ENCODE peak calls at places on chromosomes 16 and 17, in nine cellular contexts. O is brain microvascular endothelial cell, V is AG04450, K is right lobe of liver, B is psoas muscle, U is GM23338, X is cardiac muscle cell, Y is HCT116, A is endodermal cell. W is an unnamed sample.

GRCh38 chr17:67211742-67212141 is 33.3 kb downstream of the HELZ start:
- DNase-seq in K (no peak), X (peak; percentile 71), U (no peak), O (no peak), V (no peak), A (no peak), B (no peak), Y (no peak), W (peak; percentile 27)

GRCh38 chr16:23833504-23833903 is 2.3 kb upstream of the PRKCB start:
- DNase-seq in K (no peak), V (no peak), O (no peak), Y (no peak), X (no peak), B (no peak), A (no peak), U (no peak), W (no peak)

GRCh38 chr16:66355526-66355925 is 11.0 kb upstream of the CDH5 start:
- DNase-seq in U (no peak), Y (no peak), A (no peak), B (no peak), X (no peak), K (no peak), V (no peak), O (no peak), W (no peak)

GRCh38 chr17:76138234-76138895 is 2.7 kb downstream of the FOXJ1 start:
- DNase-seq in X (no peak), U (peak; percentile 71), K (no peak), B (peak; percentile 50), Y (no peak), A (peak; percentile 88), V (no peak), O (no peak), W (no peak)

GRCh38 chr16:2934450-2934849 is 22.7 kb downstream of the FLYWCH1 start:
- DNase-seq in Y (no peak), A (no peak), U (no peak), K (no peak), V (no peak), X (no peak), B (no peak), O (no peak), W (no peak)

GRCh38 chr17:59830007-59830630 is 62.6 kb downstream of the TUBD1 start:
- DNase-seq in K (no peak), O (peak; percentile 63), A (peak; percentile 58), V (no peak), B (peak; percentile 16), Y (no peak), X (peak; percentile 85), U (no peak), W (no peak)

GRCh38 chr17:73878923-73879322 is 234.7 kb upstream of the SDK2 start:
- DNase-seq in V (no peak), K (no peak), U (no peak), X (no peak), Y (no peak), B (no peak), O (no peak), A (no peak), W (no peak)

GRCh38 chr17:50660042-50660886 is 25.6 kb downstream of the ABCC3 start:
- DNase-seq in X (peak; percentile 58), U (no peak), K (peak; percentile 57), Y (no peak), A (peak; percentile 72), V (no peak), O (no peak), B (no peak), W (no peak)

GRCh38 chr17:1504866-1505265 is 11.5 kb downstream of the INPP5K start:
- DNase-seq in U (no peak), Y (no peak), B (no peak), K (no peak), O (no peak), V (no peak), A (no peak), X (no peak), W (no peak)

GRCh38 chr17:69060835-69061234 is at the start of gene ABCA9:
- DNase-seq in U (no peak), A (no peak), O (peak; percentile 82), K (no peak), V (no peak), B (no peak), X (peak; percentile 96), Y (no peak), W (no peak)

GRCh38 chr17:76710863-76711611 is at the start of gene MXRA7:
- DNase-seq in K (peak; percentile 65), Y (no peak), U (peak; percentile 80), B (peak; percentile 89), A (peak; percentile 94), O (no peak), X (peak; percentile 77), V (no peak), W (no peak)

GRCh38 chr17:67994827-67995567 is 1.3 kb downstream of the C17orf58 start:
- DNase-seq in V (no peak), X (peak; percentile 71), A (peak; percentile 53), B (no peak), U (no peak), Y (no peak), O (peak; percentile 82), K (peak; percentile 65), W (no peak)

GRCh38 chr17:82241183-82241925 is 12.5 kb downstream of the SLC16A3 start:
- DNase-seq in U (no peak), A (no peak), V (no peak), X (peak; percentile 74), B (peak; percentile 93), K (peak; percentile 90), Y (no peak), O (no peak), W (no peak)

GRCh38 chr17:18993876-18994275 is 10.7 kb downstream of the FAM83G start:
- DNase-seq in V (peak; percentile 34), A (no peak), O (peak; percentile 63), K (no peak), U (no peak), B (no peak), X (peak; percentile 48), Y (no peak), W (no peak)

GRCh38 chr16:74570412-74571301 is 36.3 kb downstream of the GLG1 start:
- DNase-seq in A (no peak), Y (no peak), O (no peak), V (no peak), X (no peak), U (no peak), B (no peak), K (peak; percentile 82), W (no peak)

GRCh38 chr16:74564451-74564984 is 42.4 kb downstream of the GLG1 start:
- DNase-seq in Y (no peak), O (no peak), B (no peak), A (no peak), U (no peak), V (no peak), K (no peak), X (no peak), W (no peak)

GRCh38 chr16:74565378-74565777 is 41.5 kb downstream of the GLG1 start:
- DNase-seq in Y (no peak), V (no peak), O (no peak), A (no peak), X (no peak), U (no peak), B (no peak), K (no peak), W (no peak)

GRCh38 chr16:74568961-74569631 is 37.8 kb downstream of the GLG1 start:
- DNase-seq in Y (no peak), X (peak; percentile 12), A (no peak), V (no peak), K (no peak), U (no peak), B (no peak), O (no peak), W (no peak)

GRCh38 chr16:74567901-74568300 is 39.0 kb downstream of the GLG1 start:
- DNase-seq in K (no peak), A (no peak), Y (no peak), O (no peak), U (no peak), V (no peak), B (no peak), X (no peak), W (no peak)
- H3K27ac ChIP-seq in K (no peak overlapping the region), A (no peak overlapping the region), Y (no peak overlapping the region), O (no peak overlapping the region), U (no peak overlapping the region), V (no peak overlapping the region), B (no peak overlapping the region), X (no peak overlapping the region), W (no peak overlapping the region)

DNA sequence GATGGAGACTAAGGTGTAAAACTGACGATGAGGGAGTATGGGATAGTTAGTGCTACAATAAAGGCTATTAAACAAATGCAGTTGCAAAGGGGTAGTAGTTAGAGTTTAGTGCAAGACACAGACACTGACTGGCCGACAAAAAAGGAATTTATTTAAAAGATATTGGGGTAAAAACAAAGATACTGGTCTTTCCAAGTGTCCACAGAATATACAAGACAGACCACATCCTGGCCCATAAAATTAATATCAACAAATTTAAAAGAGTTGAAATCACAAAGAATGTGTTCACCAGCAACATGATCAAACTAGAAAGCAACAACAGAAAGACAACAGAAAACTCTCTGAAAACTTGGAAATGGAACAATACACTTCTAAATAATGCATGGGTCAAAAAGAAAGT is 54.7 kb downstream of the CFDP1 start:
- DNase-seq in K (no peak), X (no peak), Y (no peak), V (no peak), B (no peak), U (no peak), O (no peak), A (no peak), W (no peak)
- H3K27ac ChIP-seq in K (no peak overlapping the region), X (no peak overlapping the region), Y (no peak overlapping the region), V (no peak overlapping the region), B (no peak overlapping the region), U (no peak overlapping the region), O (peak overlapping the region; percentile 98), A (no peak overlapping the region), W (peak overlapping the region; percentile 91)

GRCh38 chr17:78935419-78936323 is 10.5 kb upstream of the TIMP2 start:
- DNase-seq in A (no peak), B (peak; percentile 85), O (peak; percentile 97), Y (no peak), X (peak; percentile 98), K (no peak), V (peak; percentile 93), U (no peak), W (no peak)
- H3K27ac ChIP-seq in A (no peak overlapping the region), B (peak overlapping the region; percentile 86), O (peak overlapping the region; percentile 96), Y (no peak overlapping the region), X (no peak overlapping the region), K (no peak overlapping the region), V (peak overlapping the region; percentile 100), U (no peak overlapping the region), W (no peak overlapping the region)

GRCh38 chr17:29140631-29141483 is 39.3 kb downstream of the MYO18A start:
- DNase-seq in Y (no peak), X (peak; percentile 42), K (no peak), U (peak; percentile 23), B (no peak), V (no peak), A (no peak), O (no peak), W (no peak)

GRCh38 chr17:29136998-29137730 is 43.0 kb downstream of the MYO18A start:
- DNase-seq in B (no peak), K (no peak), A (no peak), U (no peak), V (no peak), X (no peak), Y (no peak), O (no peak), W (no peak)

GRCh38 chr17:29140051-29140582 is 40.1 kb downstream of the MYO18A start:
- DNase-seq in Y (no peak), K (peak; percentile 85), V (no peak), B (peak; percentile 96), O (peak; percentile 63), U (peak; percentile 89), X (peak; percentile 71), A (peak; percentile 94), W (no peak)

GRCh38 chr17:29138184-29138955 is 41.8 kb downstream of the MYO18A start:
- DNase-seq in U (no peak), A (peak; percentile 44), X (no peak), B (peak; percentile 77), K (no peak), V (no peak), Y (no peak), O (no peak), W (no peak)

GRCh38 chr17:29138991-29139682 is 41.1 kb downstream of the MYO18A start:
- DNase-seq in A (no peak), B (peak; percentile 87), X (no peak), Y (no peak), K (no peak), O (no peak), V (no peak), U (no peak), W (no peak)
- H3K27ac ChIP-seq in A (no peak overlapping the region), B (peak overlapping the region; percentile 93), X (peak overlapping the region; percentile 99), Y (no peak overlapping the region), K (peak overlapping the region; percentile 4), O (no peak overlapping the region), V (peak overlapping the region; percentile 70), U (no peak overlapping the region), W (peak overlapping the region; percentile 6)